ENCODE peak calls at places on chromosomes 6 and 20, in six cellular contexts. F, S, T, X, K and N are unnamed samples.

GRCh38 chr6:150169609-150170008 is 26.8 kb downstream of the PPP1R14C start:
- DNase-seq in F (no peak), S (peak), T (no peak), X (peak), K (no peak), N (no peak)

GRCh38 chr20:49635171-49635570 is 67.2 kb upstream of the PTGIS start:
- DNase-seq in F (no peak), S (no peak), T (no peak), X (no peak), K (no peak), N (no peak)

GRCh38 chr6:53888931-53889330 is 94.1 kb downstream of the LRRC1 start:
- DNase-seq in F (no peak), S (no peak), T (no peak), X (no peak), K (no peak), N (no peak)

GRCh38 chr6:158017621-158018369 is 36.1 kb downstream of the SYNJ2 start:
- DNase-seq in F (no peak), S (no peak), T (no peak), X (no peak), K (no peak), N (peak)

GRCh38 chr20:47927944-47928343 is 142.7 kb upstream of the SULF2 start:
- DNase-seq in F (no peak), S (no peak), T (no peak), X (no peak), K (no peak), N (no peak)

GRCh38 chr6:161354956-161355355 is 81.1 kb upstream of the AGPAT4 start:
- DNase-seq in F (no peak), S (no peak), T (no peak), X (no peak), K (no peak), N (no peak)

GRCh38 chr6:31383149-31383548 is 20.2 kb upstream of the MICA start:
- DNase-seq in F (no peak), S (no peak), T (no peak), X (no peak), K (no peak), N (no peak)

GRCh38 chr6:83511901-83512681 is at the start of gene PRSS35:
- DNase-seq in F (peak), S (peak), T (no peak), X (peak), K (peak), N (no peak)

GRCh38 chr6:132399376-132400074 is 1.8 kb downstream of the MOXD1 start:
- DNase-seq in F (no peak), S (no peak), T (no peak), X (no peak), K (no peak), N (no peak)

GRCh38 chr20:35600176-35600995 is 15.2 kb upstream of the SPAG4 start:
- DNase-seq in F (no peak), S (no peak), T (no peak), X (no peak), K (no peak), N (no peak)

GRCh38 chr6:163249651-163250101 is 164.8 kb upstream of the QKI start:
- DNase-seq in F (no peak), S (no peak), T (no peak), X (no peak), K (no peak), N (no peak)

GRCh38 chr6:6655805-6656251 is 67.3 kb downstream of the LY86 start:
- DNase-seq in F (no peak), S (no peak), T (no peak), X (no peak), K (no peak), N (no peak)

GRCh38 chr6:11805259-11806053 is 26.9 kb upstream of the ADTRP start:
- DNase-seq in F (no peak), S (no peak), T (no peak), X (peak), K (no peak), N (no peak)

GRCh38 chr20:46545077-46545826 is 5.2 kb downstream of the OCSTAMP start:
- DNase-seq in F (no peak), S (no peak), T (no peak), X (no peak), K (no peak), N (no peak)

GRCh38 chr6:71080151-71080550 is 123.3 kb upstream of the B3GAT2 start:
- DNase-seq in F (no peak), S (no peak), T (no peak), X (no peak), K (no peak), N (no peak)

GRCh38 chr6:40642190-40642589 is 55.0 kb upstream of the LRFN2 start:
- DNase-seq in F (no peak), S (no peak), T (no peak), X (no peak), K (no peak), N (no peak)

GRCh38 chr6:42428326-42429041 is 23.2 kb downstream of the TRERF1 start:
- DNase-seq in F (peak), S (no peak), T (no peak), X (no peak), K (no peak), N (peak)

GRCh38 chr6:160679402-160679769 is 15.3 kb upstream of the LPA start:
- DNase-seq in F (no peak), S (no peak), T (no peak), X (peak), K (no peak), N (no peak)

GRCh38 chr20:19143890-19144289 is 68.6 kb upstream of the SLC24A3 start:
- DNase-seq in F (no peak), S (no peak), T (no peak), X (no peak), K (no peak), N (no peak)

GRCh38 chr20:50284811-50285375 is 94.3 kb downstream of the CEBPB start:
- DNase-seq in F (no peak), S (no peak), T (no peak), X (no peak), K (no peak), N (no peak)

GRCh38 chr20:45094864-45095574 is 5.9 kb downstream of the KCNS1 start:
- DNase-seq in F (no peak), S (no peak), T (no peak), X (no peak), K (no peak), N (no peak)

GRCh38 chr20:36092424-36093024 is 62.0 kb upstream of the EPB41L1 start:
- DNase-seq in F (no peak), S (no peak), T (no peak), X (peak), K (peak), N (no peak)

GRCh38 chr6:166562726-166563125 is 23.8 kb downstream of the RAMACL start:
- DNase-seq in F (no peak), S (no peak), T (no peak), X (no peak), K (no peak), N (no peak)

GRCh38 chr20:53809242-53809641 is 215.6 kb upstream of the ZNF217 start:
- DNase-seq in F (no peak), S (no peak), T (no peak), X (no peak), K (no peak), N (no peak)

GRCh38 chr6:25122001-25122400 is 157.2 kb upstream of the CARMIL1 start:
- DNase-seq in F (no peak), S (no peak), T (no peak), X (no peak), K (no peak), N (peak)

GRCh38 chr6:133396225-133396624 is 155.1 kb downstream of the EYA4 start:
- DNase-seq in F (no peak), S (no peak), T (no peak), X (no peak), K (no peak), N (no peak)

GRCh38 chr20:41141153-41141815 is 3.9 kb downstream of the PLCG1 start:
- DNase-seq in F (peak), S (no peak), T (no peak), X (peak), K (no peak), N (no peak)

GRCh38 chr20:36030143-36030542 is 61.8 kb downstream of the CNBD2 start:
- DNase-seq in F (no peak), S (no peak), T (no peak), X (no peak), K (no peak), N (peak)

GRCh38 chr6:104003803-104004516 is 855.8 kb downstream of the HACE1 start:
- DNase-seq in F (no peak), S (no peak), T (no peak), X (peak), K (no peak), N (no peak)

GRCh38 chr20:20373046-20373706 is 5.3 kb downstream of the INSM1 start:
- DNase-seq in F (no peak), S (no peak), T (no peak), X (no peak), K (no peak), N (no peak)

GRCh38 chr20:6034134-6034969 is 19.5 kb downstream of the LRRN4 start:
- DNase-seq in F (no peak), S (no peak), T (no peak), X (peak), K (no peak), N (no peak)

GRCh38 chr6:156884306-156884705 is 107.1 kb downstream of the ARID1B start:
- DNase-seq in F (no peak), S (no peak), T (no peak), X (peak), K (peak), N (no peak)

GRCh38 chr6:45424628-45424955 is 46.9 kb upstream of the SUPT3H start:
- DNase-seq in F (no peak), S (no peak), T (no peak), X (no peak), K (no peak), N (no peak)

GRCh38 chr6:152094992-152095592 is 287.6 kb downstream of the ESR1 start:
- DNase-seq in F (peak), S (peak), T (peak), X (peak), K (peak), N (no peak)

GRCh38 chr6:147281895-147282565 is 77.8 kb downstream of the STXBP5 start:
- DNase-seq in F (no peak), S (no peak), T (no peak), X (no peak), K (no peak), N (no peak)

GRCh38 chr6:147282566-147282959 is 78.3 kb downstream of the STXBP5 start:
- DNase-seq in F (no peak), S (no peak), T (no peak), X (no peak), K (no peak), N (no peak)

GRCh38 chr6:147287869-147288271 is 83.7 kb downstream of the STXBP5 start:
- DNase-seq in F (no peak), S (peak), T (no peak), X (no peak), K (no peak), N (no peak)

GRCh38 chr6:147283460-147283859 is 79.2 kb downstream of the STXBP5 start:
- DNase-seq in F (no peak), S (no peak), T (no peak), X (no peak), K (no peak), N (no peak)

DNA sequence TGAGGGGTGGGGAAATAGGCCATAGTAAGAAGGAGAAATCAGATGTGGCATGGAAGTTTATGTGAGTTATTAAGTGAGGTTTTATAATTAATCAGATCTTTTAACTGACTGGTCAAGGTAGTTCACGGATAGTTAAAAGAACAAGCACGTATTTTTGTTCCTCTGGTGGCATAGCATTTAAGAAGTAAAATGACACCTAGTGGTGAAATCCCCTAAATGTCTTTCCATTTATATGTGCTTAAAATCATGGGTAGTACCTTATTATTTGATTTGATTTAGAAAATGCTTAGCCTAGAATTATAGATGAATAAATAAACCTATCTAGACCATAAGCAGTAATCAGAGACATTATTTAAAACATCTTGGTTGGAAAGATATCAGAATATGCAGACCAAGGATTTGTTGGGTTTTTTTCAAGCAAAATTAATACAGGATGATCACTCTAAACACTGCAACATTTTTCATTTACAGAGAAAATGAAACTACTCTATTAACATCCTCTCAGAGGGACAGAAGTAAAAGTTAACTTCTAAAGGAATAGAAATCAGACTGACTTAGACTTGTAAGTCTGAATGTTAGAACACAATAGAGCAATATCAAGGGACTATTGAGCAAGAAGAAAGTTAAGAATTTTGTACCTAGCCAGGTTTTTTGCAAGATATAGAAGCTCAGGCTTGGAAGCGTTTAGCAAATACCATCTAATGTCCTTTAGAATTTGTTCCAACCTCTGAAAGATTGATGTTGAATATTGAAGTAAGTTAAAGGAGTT is 81.1 kb downstream of the STXBP5 start:
- DNase-seq in F (no peak), S (peak), T (no peak), X (peak), K (no peak), N (no peak)
- TF ChIP-seq CTCF in F (peak), S (peak), T (no peak), X (peak), K (peak), N (no peak)

GRCh38 chr6:32578962-32579361 is 10.7 kb downstream of the HLA-DRB1 start:
- DNase-seq in F (no peak), S (no peak), T (peak), X (no peak), K (no peak), N (no peak)

GRCh38 chr6:32580593-32580992 is 9.1 kb downstream of the HLA-DRB1 start:
- DNase-seq in F (no peak), S (no peak), T (no peak), X (no peak), K (no peak), N (peak)

GRCh38 chr6:32583527-32583898 is 6.1 kb downstream of the HLA-DRB1 start:
- DNase-seq in F (no peak), S (no peak), T (no peak), X (no peak), K (no peak), N (no peak)

GRCh38 chr6:32576261-32576660 is 13.4 kb downstream of the HLA-DRB1 start:
- DNase-seq in F (no peak), S (no peak), T (no peak), X (no peak), K (no peak), N (no peak)

GRCh38 chr6:32581275-32582095 is 8.2 kb downstream of the HLA-DRB1 start:
- DNase-seq in F (no peak), S (no peak), T (no peak), X (no peak), K (no peak), N (no peak)
- TF ChIP-seq POLR2AphosphoS5 in F (no peak), S (no peak), T (no peak), X (no peak), K (no peak), N (no peak)

GRCh38 chr6:30206799-30207618 is 6.2 kb downstream of the TRIM26 start:
- DNase-seq in F (peak), S (no peak), T (peak), X (no peak), K (peak), N (no peak)
- H3K27ac ChIP-seq in F (peak), S (no peak), T (peak), X (no peak), K (peak), N (peak)

GRCh38 chr6:37807656-37808055 is 11.9 kb upstream of the ZFAND3 start:
- DNase-seq in F (no peak), S (no peak), T (no peak), X (no peak), K (no peak), N (no peak)
- TF ChIP-seq CTCF in F (no peak), S (no peak), T (no peak), X (no peak), K (no peak), N (peak)

GRCh38 chr20:31537116-31537858 is 23.0 kb downstream of the HM13 start:
- DNase-seq in F (no peak), S (no peak), T (no peak), X (no peak), K (no peak), N (no peak)
- TF ChIP-seq POLR2AphosphoS5 in F (no peak), S (no peak), T (no peak), X (no peak), K (no peak), N (no peak)